ENCODE peak calls at places on chromosomes 1 and 21, in six cellular contexts. One of them, this sample, is unnamed.

GRCh38 chr1:204146965-204147364 is 4.9 kb downstream of the ETNK2 start:
- DNase-seq in GM23248: no peak
- DNase-seq in HCT116: no peak
- DNase-seq in neural progenitor cell: no peak
- DNase-seq in PC-3: no peak
- DNase-seq in SK-N-SH: no peak
- DNase-seq in this sample: no peak

GRCh38 chr1:8448906-8449661 is 131.2 kb downstream of the SLC45A1 start:
- DNase-seq in GM23248: peak; percentile 78
- DNase-seq in HCT116: no peak
- DNase-seq in neural progenitor cell: no peak
- DNase-seq in PC-3: peak; percentile 54
- DNase-seq in SK-N-SH: no peak
- DNase-seq in this sample: no peak

GRCh38 chr1:205512059-205513045 is 7.9 kb downstream of the CDK18 start:
- DNase-seq in GM23248: peak; percentile 32
- DNase-seq in HCT116: no peak
- DNase-seq in neural progenitor cell: no peak
- DNase-seq in PC-3: peak; percentile 40
- DNase-seq in SK-N-SH: no peak
- DNase-seq in this sample: no peak

GRCh38 chr21:36209626-36210171 is 53.1 kb downstream of the DOP1B start:
- DNase-seq in GM23248: peak; percentile 75
- DNase-seq in HCT116: peak; percentile 73
- DNase-seq in neural progenitor cell: peak; percentile 61
- DNase-seq in PC-3: peak; percentile 83
- DNase-seq in SK-N-SH: peak; percentile 39
- DNase-seq in this sample: peak; percentile 78

GRCh38 chr1:35656863-35657232 is 15.5 kb upstream of the PSMB2 start:
- DNase-seq in GM23248: peak; percentile 56
- DNase-seq in HCT116: no peak
- DNase-seq in neural progenitor cell: no peak
- DNase-seq in PC-3: no peak
- DNase-seq in SK-N-SH: no peak
- DNase-seq in this sample: no peak

GRCh38 chr1:203308205-203309114 is 3.1 kb downstream of the BTG2 start:
- DNase-seq in GM23248: no peak
- DNase-seq in HCT116: no peak
- DNase-seq in neural progenitor cell: peak; percentile 40
- DNase-seq in PC-3: no peak
- DNase-seq in SK-N-SH: no peak
- DNase-seq in this sample: no peak

GRCh38 chr1:14467112-14467511 is 131.4 kb upstream of the KAZN start:
- DNase-seq in GM23248: no peak
- DNase-seq in HCT116: no peak
- DNase-seq in neural progenitor cell: no peak
- DNase-seq in PC-3: no peak
- DNase-seq in SK-N-SH: no peak
- DNase-seq in this sample: no peak

GRCh38 chr1:234989019-234989418 is 139.6 kb downstream of the TOMM20 start:
- DNase-seq in GM23248: peak; percentile 40
- DNase-seq in HCT116: no peak
- DNase-seq in neural progenitor cell: no peak
- DNase-seq in PC-3: no peak
- DNase-seq in SK-N-SH: no peak
- DNase-seq in this sample: no peak

GRCh38 chr1:200075522-200075921 is 48.0 kb downstream of the NR5A2 start:
- DNase-seq in GM23248: peak; percentile 14
- DNase-seq in HCT116: no peak
- DNase-seq in neural progenitor cell: peak; percentile 6
- DNase-seq in PC-3: no peak
- DNase-seq in SK-N-SH: no peak
- DNase-seq in this sample: no peak

GRCh38 chr1:115331531-115332331 is 6.3 kb downstream of the NGF start:
- DNase-seq in GM23248: peak; percentile 68
- DNase-seq in HCT116: no peak
- DNase-seq in neural progenitor cell: peak; percentile 10
- DNase-seq in PC-3: no peak
- DNase-seq in SK-N-SH: no peak
- DNase-seq in this sample: no peak

GRCh38 chr1:100100202-100100601 is 32.5 kb downstream of the SASS6 start:
- DNase-seq in GM23248: peak; percentile 36
- DNase-seq in HCT116: no peak
- DNase-seq in neural progenitor cell: no peak
- DNase-seq in PC-3: no peak
- DNase-seq in SK-N-SH: no peak
- DNase-seq in this sample: no peak

GRCh38 chr1:222910699-222911098 is 95.9 kb downstream of the DISP1 start:
- DNase-seq in GM23248: peak; percentile 78
- DNase-seq in HCT116: no peak
- DNase-seq in neural progenitor cell: no peak
- DNase-seq in PC-3: peak; percentile 57
- DNase-seq in SK-N-SH: no peak
- DNase-seq in this sample: no peak

GRCh38 chr1:22155517-22155916 is 12.6 kb upstream of the WNT4 start:
- DNase-seq in GM23248: no peak
- DNase-seq in HCT116: no peak
- DNase-seq in neural progenitor cell: no peak
- DNase-seq in PC-3: no peak
- DNase-seq in SK-N-SH: no peak
- DNase-seq in this sample: no peak

GRCh38 chr1:230048322-230048721 is 18.7 kb upstream of the GALNT2 start:
- DNase-seq in GM23248: no peak
- DNase-seq in HCT116: no peak
- DNase-seq in neural progenitor cell: no peak
- DNase-seq in PC-3: no peak
- DNase-seq in SK-N-SH: no peak
- DNase-seq in this sample: no peak

GRCh38 chr1:223810586-223810985 is 35.2 kb downstream of the TP53BP2 start:
- DNase-seq in GM23248: peak; percentile 48
- DNase-seq in HCT116: no peak
- DNase-seq in neural progenitor cell: no peak
- DNase-seq in PC-3: no peak
- DNase-seq in SK-N-SH: no peak
- DNase-seq in this sample: no peak

GRCh38 chr1:201460783-201461182 is 8.2 kb downstream of the PHLDA3 start:
- DNase-seq in GM23248: no peak
- DNase-seq in HCT116: no peak
- DNase-seq in neural progenitor cell: no peak
- DNase-seq in PC-3: no peak
- DNase-seq in SK-N-SH: no peak
- DNase-seq in this sample: no peak

GRCh38 chr1:31576743-31577455 is 584 bp downstream of the TINAGL1 start:
- DNase-seq in GM23248: no peak
- DNase-seq in HCT116: no peak
- DNase-seq in neural progenitor cell: no peak
- DNase-seq in PC-3: no peak
- DNase-seq in SK-N-SH: no peak
- DNase-seq in this sample: no peak

GRCh38 chr1:45721207-45721606 is 29.2 kb downstream of the IPP start:
- DNase-seq in GM23248: peak; percentile 57
- DNase-seq in HCT116: no peak
- DNase-seq in neural progenitor cell: no peak
- DNase-seq in PC-3: no peak
- DNase-seq in SK-N-SH: no peak
- DNase-seq in this sample: no peak

GRCh38 chr1:33289858-33290154 is 31.1 kb downstream of the A3GALT2 start:
- DNase-seq in GM23248: no peak
- DNase-seq in HCT116: no peak
- DNase-seq in neural progenitor cell: no peak
- DNase-seq in PC-3: no peak
- DNase-seq in SK-N-SH: no peak
- DNase-seq in this sample: no peak

GRCh38 chr1:213979751-213980605 is 7.8 kb upstream of the PROX1 start:
- DNase-seq in GM23248: no peak
- DNase-seq in HCT116: no peak
- DNase-seq in neural progenitor cell: peak; percentile 83
- DNase-seq in PC-3: no peak
- DNase-seq in SK-N-SH: no peak
- DNase-seq in this sample: no peak

GRCh38 chr1:118104956-118105355 is 80.1 kb downstream of the SPAG17 start:
- DNase-seq in GM23248: peak; percentile 62
- DNase-seq in HCT116: no peak
- DNase-seq in neural progenitor cell: no peak
- DNase-seq in PC-3: no peak
- DNase-seq in SK-N-SH: no peak
- DNase-seq in this sample: no peak

GRCh38 chr1:160267284-160267991 is 5.1 kb upstream of the DCAF8 start:
- DNase-seq in GM23248: no peak
- DNase-seq in HCT116: no peak
- DNase-seq in neural progenitor cell: no peak
- DNase-seq in PC-3: no peak
- DNase-seq in SK-N-SH: no peak
- DNase-seq in this sample: no peak

GRCh38 chr1:153940756-153941155 is 5.8 kb downstream of the DENND4B start:
- DNase-seq in GM23248: no peak
- DNase-seq in HCT116: no peak
- DNase-seq in neural progenitor cell: no peak
- DNase-seq in PC-3: no peak
- DNase-seq in SK-N-SH: peak; percentile 5
- DNase-seq in this sample: no peak

GRCh38 chr1:106755682-106756406 is 300.6 kb upstream of the PRMT6 start:
- DNase-seq in GM23248: peak; percentile 84
- DNase-seq in HCT116: no peak
- DNase-seq in neural progenitor cell: no peak
- DNase-seq in PC-3: peak; percentile 98
- DNase-seq in SK-N-SH: no peak
- DNase-seq in this sample: no peak

GRCh38 chr1:205811660-205812059 is 1.3 kb downstream of the SLC41A1 start:
- DNase-seq in GM23248: peak; percentile 42
- DNase-seq in HCT116: no peak
- DNase-seq in neural progenitor cell: no peak
- DNase-seq in PC-3: no peak
- DNase-seq in SK-N-SH: peak; percentile 59
- DNase-seq in this sample: no peak

GRCh38 chr1:15797614-15798390 is 9.6 kb downstream of the UQCRHL start:
- DNase-seq in GM23248: peak; percentile 42
- DNase-seq in HCT116: no peak
- DNase-seq in neural progenitor cell: no peak
- DNase-seq in PC-3: peak; percentile 31
- DNase-seq in SK-N-SH: no peak
- DNase-seq in this sample: no peak

DNA sequence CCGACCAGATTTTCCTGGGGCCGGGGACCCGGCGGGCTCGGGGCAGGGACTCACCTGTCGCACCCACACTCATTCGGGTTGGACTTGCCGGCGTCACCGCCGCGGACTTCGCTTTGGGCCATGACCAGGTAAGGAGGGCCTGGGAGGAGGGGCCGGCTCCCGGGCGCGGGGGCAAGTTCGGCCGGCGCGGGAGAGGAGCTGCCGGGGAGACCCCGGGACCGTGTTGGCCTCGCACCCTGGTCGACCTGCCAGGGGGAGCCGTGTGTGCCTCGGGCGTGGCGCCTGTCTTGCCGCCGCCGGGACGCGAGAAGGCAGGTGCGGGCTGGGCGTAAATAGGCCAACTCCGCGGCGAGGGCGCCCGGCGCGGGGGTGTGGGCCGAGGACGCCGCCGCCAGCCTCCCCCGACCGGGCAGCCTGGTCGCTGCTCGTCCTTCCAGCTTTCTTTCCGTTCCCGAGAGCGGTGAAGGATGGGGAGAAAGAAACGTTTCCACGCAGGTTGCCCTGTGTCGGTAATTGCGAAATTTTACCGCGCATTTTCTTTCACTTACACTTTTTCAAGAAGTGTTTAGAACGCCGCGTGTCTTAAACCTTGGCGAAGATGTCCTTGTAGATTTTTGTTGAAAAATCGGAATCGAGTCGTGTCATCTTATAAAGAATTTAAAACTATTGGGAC is 560 bp downstream of the USP1 start:
- DNase-seq in GM23248: peak; percentile 54
- DNase-seq in HCT116: no peak
- DNase-seq in neural progenitor cell: peak; percentile 61
- DNase-seq in PC-3: no peak
- DNase-seq in SK-N-SH: no peak
- DNase-seq in this sample: peak; percentile 28
- H3K9ac ChIP-seq in GM23248: peak overlapping the region; percentile 98
- H3K9ac ChIP-seq in HCT116: peak overlapping the region; percentile 99
- H3K9ac ChIP-seq in neural progenitor cell: peak overlapping the region; percentile 92
- H3K9ac ChIP-seq in PC-3: peak overlapping the region; percentile 98
- H3K9ac ChIP-seq in SK-N-SH: peak overlapping the region; percentile 99
- H3K9ac ChIP-seq in this sample: peak overlapping the region; percentile 99

GRCh38 chr1:156625436-156626078 is 6.3 kb downstream of the HAPLN2 start:
- DNase-seq in GM23248: peak; percentile 56
- DNase-seq in HCT116: no peak
- DNase-seq in neural progenitor cell: peak; percentile 79
- DNase-seq in PC-3: peak; percentile 68
- DNase-seq in SK-N-SH: peak; percentile 79
- DNase-seq in this sample: peak; percentile 66

GRCh38 chr1:156626079-156626438 is 6.8 kb downstream of the HAPLN2 start:
- DNase-seq in GM23248: no peak
- DNase-seq in HCT116: no peak
- DNase-seq in neural progenitor cell: no peak
- DNase-seq in PC-3: no peak
- DNase-seq in SK-N-SH: no peak
- DNase-seq in this sample: no peak

GRCh38 chr1:156624814-156625435 is 5.7 kb downstream of the HAPLN2 start:
- DNase-seq in GM23248: no peak
- DNase-seq in HCT116: no peak
- DNase-seq in neural progenitor cell: peak; percentile 34
- DNase-seq in PC-3: no peak
- DNase-seq in SK-N-SH: no peak
- DNase-seq in this sample: no peak

GRCh38 chr1:156629825-156630449 is 10.7 kb downstream of the HAPLN2 start:
- DNase-seq in GM23248: no peak
- DNase-seq in HCT116: no peak
- DNase-seq in neural progenitor cell: no peak
- DNase-seq in PC-3: no peak
- DNase-seq in SK-N-SH: no peak
- DNase-seq in this sample: no peak

GRCh38 chr1:156627313-156627880 is 8.2 kb downstream of the HAPLN2 start:
- DNase-seq in GM23248: peak; percentile 59
- DNase-seq in HCT116: peak; percentile 39
- DNase-seq in neural progenitor cell: peak; percentile 64
- DNase-seq in PC-3: peak; percentile 88
- DNase-seq in SK-N-SH: peak; percentile 60
- DNase-seq in this sample: peak; percentile 78
- TF ChIP-seq EZH2phosphoT487 in GM23248: no peak
- TF ChIP-seq EZH2phosphoT487 in HCT116: no peak
- TF ChIP-seq EZH2phosphoT487 in neural progenitor cell: no peak
- TF ChIP-seq EZH2phosphoT487 in PC-3: no peak
- TF ChIP-seq EZH2phosphoT487 in SK-N-SH: no peak
- TF ChIP-seq EZH2phosphoT487 in this sample: no peak

GRCh38 chr21:20998456-20998789 is 214 bp downstream of the NCAM2 start:
- DNase-seq in GM23248: no peak
- DNase-seq in HCT116: no peak
- DNase-seq in neural progenitor cell: no peak
- DNase-seq in PC-3: no peak
- DNase-seq in SK-N-SH: no peak
- DNase-seq in this sample: no peak
- H3K9ac ChIP-seq in GM23248: peak overlapping the region; percentile 10
- H3K9ac ChIP-seq in HCT116: no peak overlapping the region
- H3K9ac ChIP-seq in neural progenitor cell: no peak overlapping the region
- H3K9ac ChIP-seq in PC-3: peak overlapping the region; percentile 18
- H3K9ac ChIP-seq in SK-N-SH: peak overlapping the region; percentile 38
- H3K9ac ChIP-seq in this sample: peak overlapping the region; percentile 45

DNA sequence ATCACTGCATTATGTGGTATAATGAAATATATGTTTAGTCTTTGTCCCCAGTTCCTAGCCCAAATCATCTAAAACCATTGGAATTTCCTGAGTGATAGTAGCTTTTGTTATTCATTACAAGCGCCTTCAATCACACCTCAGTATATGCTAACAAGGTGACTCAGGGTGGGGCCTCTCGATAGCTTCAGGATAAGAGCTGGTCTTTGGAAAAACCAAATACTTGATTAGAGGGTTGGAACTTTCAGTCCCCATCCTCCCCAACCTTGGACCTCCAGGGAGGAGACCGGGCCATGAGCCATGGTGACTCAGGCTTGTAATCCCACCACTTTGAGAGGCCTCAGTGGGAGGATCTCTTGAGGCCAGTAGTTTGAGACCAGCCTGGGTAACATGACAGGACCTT is 5.1 kb upstream of the BRDT start:
- DNase-seq in GM23248: no peak
- DNase-seq in HCT116: no peak
- DNase-seq in neural progenitor cell: no peak
- DNase-seq in PC-3: no peak
- DNase-seq in SK-N-SH: no peak
- DNase-seq in this sample: no peak
- TF ChIP-seq EZH2phosphoT487 in GM23248: no peak
- TF ChIP-seq EZH2phosphoT487 in HCT116: no peak
- TF ChIP-seq EZH2phosphoT487 in neural progenitor cell: no peak
- TF ChIP-seq EZH2phosphoT487 in PC-3: no peak
- TF ChIP-seq EZH2phosphoT487 in SK-N-SH: no peak
- TF ChIP-seq EZH2phosphoT487 in this sample: no peak